ENCODE peak calls at places on chromosomes 5 and 9, in four cellular contexts. One of them, this sample, is unnamed.

GRCh38 chr9:105418588-105419108 is 29.2 kb upstream of the FSD1L start:
- DNase-seq in brain microvascular endothelial cell: no peak
- DNase-seq in ELR: no peak
- DNase-seq in natural killer cell treated with Interleukin-12 subunit alpha and Interleukin-12 subunit beta and Interleukin-15 and Interleukin-18, amount 100 ng/mL, for 72 hours: no peak
- DNase-seq in this sample: no peak

GRCh38 chr5:145056805-145057204 is 778.3 kb downstream of the PRELID2 start:
- DNase-seq in natural killer cell treated with Interleukin-12 subunit alpha and Interleukin-12 subunit beta and Interleukin-15 and Interleukin-18, amount 100 ng/mL, for 72 hours: no peak
- DNase-seq in ELR: peak; percentile 69
- DNase-seq in brain microvascular endothelial cell: peak; percentile 56
- DNase-seq in this sample: peak; percentile 79

GRCh38 chr9:15295761-15296405 is 11.1 kb downstream of the TTC39B start:
- DNase-seq in ELR: peak; percentile 84
- DNase-seq in brain microvascular endothelial cell: peak; percentile 74
- DNase-seq in natural killer cell treated with Interleukin-12 subunit alpha and Interleukin-12 subunit beta and Interleukin-15 and Interleukin-18, amount 100 ng/mL, for 72 hours: no peak
- DNase-seq in this sample: peak; percentile 84

GRCh38 chr5:18305288-18305899 is 671.1 kb downstream of the TAF11L14 start:
- DNase-seq in natural killer cell treated with Interleukin-12 subunit alpha and Interleukin-12 subunit beta and Interleukin-15 and Interleukin-18, amount 100 ng/mL, for 72 hours: no peak
- DNase-seq in brain microvascular endothelial cell: peak; percentile 33
- DNase-seq in ELR: peak; percentile 53
- DNase-seq in this sample: peak; percentile 12

GRCh38 chr5:100731768-100732167 is 171.3 kb downstream of the ST8SIA4 start:
- DNase-seq in brain microvascular endothelial cell: no peak
- DNase-seq in ELR: peak; percentile 39
- DNase-seq in natural killer cell treated with Interleukin-12 subunit alpha and Interleukin-12 subunit beta and Interleukin-15 and Interleukin-18, amount 100 ng/mL, for 72 hours: no peak
- DNase-seq in this sample: peak; percentile 7

GRCh38 chr9:111916234-111916645 is 19.6 kb downstream of the UGCG start:
- DNase-seq in brain microvascular endothelial cell: no peak
- DNase-seq in natural killer cell treated with Interleukin-12 subunit alpha and Interleukin-12 subunit beta and Interleukin-15 and Interleukin-18, amount 100 ng/mL, for 72 hours: no peak
- DNase-seq in ELR: no peak
- DNase-seq in this sample: no peak

GRCh38 chr9:5621327-5621726 is 7.6 kb upstream of the RIC1 start:
- DNase-seq in natural killer cell treated with Interleukin-12 subunit alpha and Interleukin-12 subunit beta and Interleukin-15 and Interleukin-18, amount 100 ng/mL, for 72 hours: no peak
- DNase-seq in brain microvascular endothelial cell: peak; percentile 84
- DNase-seq in ELR: peak; percentile 56
- DNase-seq in this sample: peak; percentile 69

GRCh38 chr9:131690950-131691573 is 48.8 kb downstream of the RAPGEF1 start:
- DNase-seq in ELR: no peak
- DNase-seq in natural killer cell treated with Interleukin-12 subunit alpha and Interleukin-12 subunit beta and Interleukin-15 and Interleukin-18, amount 100 ng/mL, for 72 hours: no peak
- DNase-seq in brain microvascular endothelial cell: no peak
- DNase-seq in this sample: no peak

GRCh38 chr5:141753971-141754713 is 72.1 kb upstream of the ARAP3 start:
- DNase-seq in ELR: peak; percentile 48
- DNase-seq in natural killer cell treated with Interleukin-12 subunit alpha and Interleukin-12 subunit beta and Interleukin-15 and Interleukin-18, amount 100 ng/mL, for 72 hours: no peak
- DNase-seq in brain microvascular endothelial cell: no peak
- DNase-seq in this sample: peak; percentile 34

GRCh38 chr5:154205441-154206117 is 15.0 kb downstream of the GALNT10 start:
- DNase-seq in natural killer cell treated with Interleukin-12 subunit alpha and Interleukin-12 subunit beta and Interleukin-15 and Interleukin-18, amount 100 ng/mL, for 72 hours: no peak
- DNase-seq in brain microvascular endothelial cell: peak; percentile 55
- DNase-seq in ELR: peak; percentile 60
- DNase-seq in this sample: no peak

GRCh38 chr5:180389252-180390101 is 36.3 kb upstream of the GFPT2 start:
- DNase-seq in natural killer cell treated with Interleukin-12 subunit alpha and Interleukin-12 subunit beta and Interleukin-15 and Interleukin-18, amount 100 ng/mL, for 72 hours: no peak
- DNase-seq in ELR: peak; percentile 23
- DNase-seq in brain microvascular endothelial cell: no peak
- DNase-seq in this sample: no peak

GRCh38 chr9:33835625-33836260 is 18.8 kb downstream of the UBE2R2 start:
- DNase-seq in brain microvascular endothelial cell: no peak
- DNase-seq in natural killer cell treated with Interleukin-12 subunit alpha and Interleukin-12 subunit beta and Interleukin-15 and Interleukin-18, amount 100 ng/mL, for 72 hours: no peak
- DNase-seq in ELR: no peak
- DNase-seq in this sample: no peak

GRCh38 chr9:128151343-128152132 is 2.3 kb downstream of the LCN2 start:
- DNase-seq in brain microvascular endothelial cell: no peak
- DNase-seq in natural killer cell treated with Interleukin-12 subunit alpha and Interleukin-12 subunit beta and Interleukin-15 and Interleukin-18, amount 100 ng/mL, for 72 hours: no peak
- DNase-seq in ELR: no peak
- DNase-seq in this sample: no peak